ENCODE peak calls at places on chromosomes 3 and 15, in ten cellular contexts. I is right atrium auricular region; O is activated naive CD4-positive, alpha-beta T cell; Z is NCI-H460; W is T-helper 2 cell; Q is T-helper 1 cell; R is NCI-H1436; G is GOT3; N is SIG-M5; S is AG09309. U is an unnamed sample.

GRCh38 chr3:48428088-48428862 is 1.6 kb downstream of the PLXNB1 start:
- DNase-seq in O (no peak), Q (no peak), Z (no peak), N (no peak), G (no peak), W (no peak), I (no peak), S (no peak), R (no peak), U (no peak)

GRCh38 chr3:20080956-20081554 is 40.8 kb downstream of the KAT2B start:
- DNase-seq in R (no peak), W (peak; percentile 64), I (peak; percentile 70), O (no peak), N (no peak), Q (peak; percentile 43), S (no peak), Z (no peak), G (no peak), U (no peak)

GRCh38 chr15:90871097-90871715 is 2.8 kb downstream of the FURIN start:
- DNase-seq in O (peak; percentile 22), Q (peak; percentile 57), W (peak; percentile 43), R (no peak), I (no peak), N (no peak), Z (no peak), S (no peak), G (no peak), U (no peak)

GRCh38 chr3:36969540-36970432 is 23.1 kb downstream of the EPM2AIP1 start:
- DNase-seq in Q (peak; percentile 50), I (no peak), G (no peak), Z (no peak), S (peak; percentile 16), N (peak; percentile 82), W (peak; percentile 91), O (no peak), R (peak; percentile 84), U (peak; percentile 36)

GRCh38 chr15:94198633-94199032 is 32.7 kb upstream of the MCTP2 start:
- DNase-seq in N (no peak), Z (no peak), O (no peak), R (no peak), I (no peak), Q (no peak), G (no peak), S (no peak), W (no peak), U (no peak)

GRCh38 chr15:32824777-32825176 is 107.0 kb downstream of the GREM1 start:
- DNase-seq in R (no peak), Z (peak; percentile 25), I (no peak), W (no peak), G (no peak), S (peak; percentile 74), N (no peak), Q (no peak), O (no peak), U (no peak)

GRCh38 chr3:10551139-10551538 is 45.8 kb upstream of the ATP2B2 start:
- DNase-seq in O (no peak), G (no peak), W (no peak), Z (no peak), N (no peak), R (no peak), S (no peak), I (no peak), Q (no peak), U (no peak)

GRCh38 chr3:188067932-188068331 is 86.0 kb upstream of the LPP start:
- DNase-seq in N (no peak), O (no peak), I (no peak), R (no peak), G (no peak), Q (no peak), W (no peak), Z (no peak), S (peak; percentile 33), U (no peak)

GRCh38 chr3:24682141-24682547 is 187.5 kb upstream of the THRB start:
- DNase-seq in Z (no peak), Q (no peak), R (no peak), O (no peak), W (no peak), I (no peak), G (no peak), S (peak; percentile 84), N (no peak), U (no peak)

GRCh38 chr15:86082619-86083377 is 3.1 kb downstream of the AGBL1 start:
- DNase-seq in Q (no peak), W (no peak), I (no peak), R (no peak), N (no peak), Z (no peak), S (no peak), O (no peak), G (no peak), U (no peak)

GRCh38 chr15:34709866-34710265 is 44.9 kb downstream of the GJD2 start:
- DNase-seq in I (no peak), Q (no peak), N (no peak), G (no peak), R (no peak), W (no peak), O (no peak), Z (no peak), S (no peak), U (no peak)

GRCh38 chr3:64548200-64548889 is 139.5 kb downstream of the ADAMTS9 start:
- DNase-seq in G (no peak), N (no peak), W (no peak), S (no peak), I (no peak), Q (no peak), Z (no peak), R (no peak), O (no peak), U (no peak)

GRCh38 chr3:149407898-149408297 is 30.4 kb upstream of the TM4SF1 start:
- DNase-seq in Z (no peak), S (no peak), I (no peak), Q (no peak), N (no peak), O (no peak), W (no peak), G (no peak), R (no peak), U (no peak)

GRCh38 chr3:57080171-57080570 is 19.7 kb downstream of the SPATA12 start:
- DNase-seq in W (no peak), R (no peak), S (no peak), I (no peak), G (no peak), Q (no peak), N (no peak), O (no peak), Z (no peak), U (no peak)

GRCh38 chr15:62545392-62546227 is 380.5 kb upstream of the C2CD4B start:
- DNase-seq in S (no peak), G (no peak), O (no peak), R (no peak), N (no peak), Z (no peak), I (peak; percentile 65), W (no peak), Q (no peak), U (no peak)

GRCh38 chr3:129695203-129695602 is 88.7 kb upstream of the PLXND1 start:
- DNase-seq in O (no peak), N (no peak), I (no peak), G (no peak), Q (no peak), S (peak; percentile 64), R (no peak), Z (no peak), W (no peak), U (no peak)

GRCh38 chr3:112847692-112848091 is 1.0 kb upstream of the CD200R1L start:
- DNase-seq in W (peak; percentile 91), S (no peak), O (no peak), N (no peak), Q (peak; percentile 69), R (no peak), Z (no peak), G (no peak), I (no peak), U (no peak)

GRCh38 chr3:172627057-172627809 is 83.6 kb downstream of the NCEH1 start:
- DNase-seq in R (no peak), Z (no peak), Q (no peak), I (no peak), N (peak; percentile 72), O (no peak), G (no peak), S (peak; percentile 53), W (no peak), U (no peak)

GRCh38 chr3:196166741-196167140 is 44.5 kb downstream of the ZDHHC19 start:
- DNase-seq in G (no peak), R (no peak), W (no peak), Z (no peak), I (no peak), O (no peak), S (no peak), Q (no peak), N (no peak), U (no peak)

GRCh38 chr3:105503191-105503593 is 136.5 kb downstream of the ALCAM start:
- DNase-seq in S (no peak), I (no peak), R (no peak), W (no peak), O (no peak), N (no peak), Q (no peak), G (no peak), Z (no peak), U (no peak)

GRCh38 chr3:64084640-64085039 is 61.3 kb upstream of the PSMD6 start:
- DNase-seq in Z (no peak), W (no peak), Q (no peak), G (no peak), R (no peak), N (no peak), O (no peak), I (no peak), S (no peak), U (no peak)

GRCh38 chr3:125351814-125352456 is 23.2 kb downstream of the ZNF148 start:
- DNase-seq in O (no peak), R (no peak), W (peak; percentile 16), S (no peak), Q (peak; percentile 27), G (no peak), I (no peak), N (no peak), Z (no peak), U (no peak)

U was measured in effector memory CD4-positive, alpha-beta T cell.